ENCODE peak calls at places on chromosomes 12 and 14, in six cellular contexts. E, W, A, N, V and I are unnamed samples. For H3K27me3, the result is how much of the 10 kb centered on the place peaks cover.

GRCh38 chr14:67800743-67801142 is 15.6 kb downstream of the ZFYVE26 start:
- DNase-seq in N (no peak), A (no peak), W (no peak), E (no peak), V (no peak), I (no peak)

GRCh38 chr12:128823216-128823915 is 392 bp downstream of the SLC15A4 start:
- DNase-seq in V (peak), W (no peak), E (no peak), N (no peak), A (peak), I (peak)

GRCh38 chr14:91867316-91867988 is at the start of gene TC2N:
- DNase-seq in V (no peak), E (no peak), W (no peak), N (no peak), A (no peak), I (no peak)

GRCh38 chr12:84727964-84728363 is 184.6 kb downstream of the SLC6A15 start:
- DNase-seq in A (no peak), N (no peak), W (no peak), E (peak), V (peak), I (peak)

GRCh38 chr12:13443498-13443897 is 247.0 kb downstream of the EMP1 start:
- DNase-seq in E (no peak), A (no peak), V (no peak), N (no peak), W (no peak), I (no peak)

GRCh38 chr14:32507029-32507984 is 178.2 kb downstream of the AKAP6 start:
- DNase-seq in N (no peak), V (no peak), E (peak), A (no peak), W (no peak), I (peak)

GRCh38 chr14:101476931-101477553 is 84.3 kb upstream of the DIO3 start:
- DNase-seq in E (no peak), A (peak), N (no peak), V (peak), W (peak), I (peak)

GRCh38 chr14:64763801-64764511 is 59.7 kb downstream of the PLEKHG3 start:
- DNase-seq in V (peak), N (no peak), W (no peak), A (peak), E (peak), I (no peak)

GRCh38 chr12:117042171-117042809 is 56.9 kb downstream of the TESC start:
- DNase-seq in N (no peak), W (no peak), V (no peak), E (no peak), A (no peak), I (no peak)

DNA sequence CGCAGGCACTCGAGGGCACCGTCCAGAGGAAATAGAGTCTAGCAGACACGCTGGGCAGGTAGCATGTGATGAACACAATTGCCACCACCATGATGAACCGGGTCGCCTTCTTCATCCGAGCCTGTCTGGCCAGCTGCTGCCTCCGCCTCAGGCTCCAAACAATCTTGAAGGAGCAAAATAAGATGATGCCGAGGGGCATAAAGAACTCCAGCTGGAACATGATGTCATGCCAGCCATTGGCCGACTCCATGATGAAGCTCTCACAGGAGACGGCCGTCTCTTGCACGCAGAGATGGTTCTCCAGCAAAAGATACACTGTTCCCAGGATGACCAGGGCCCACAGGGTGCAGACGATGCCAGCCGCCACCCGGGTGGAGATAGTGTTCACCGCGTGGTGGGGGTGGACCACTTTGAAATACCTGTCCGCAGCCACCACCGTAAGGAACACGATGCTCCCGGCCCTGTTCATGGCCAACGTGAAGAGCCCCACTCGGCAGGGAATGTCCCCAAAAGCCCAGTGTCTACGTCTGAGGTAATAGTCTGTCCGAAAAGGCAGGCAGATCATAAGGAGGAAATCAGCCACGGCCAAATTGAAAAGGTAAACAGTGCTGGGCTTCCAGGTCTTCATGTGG is 945 bp downstream of the HCAR1 start:
- DNase-seq in V (no peak), W (no peak), A (peak), E (no peak), N (no peak), I (no peak)
- H3K4me3 ChIP-seq in V (no peak), W (no peak), A (no peak), E (peak), N (no peak), I (peak)

GRCh38 chr12:16681196-16681595 is 75.2 kb upstream of the LMO3 start:
- DNase-seq in W (no peak), V (no peak), A (no peak), E (no peak), N (no peak), I (no peak)
- H3K27me3 ChIP-seq in W (under half), V (under half), A (under half), E (under half), N (under half), I (under half)

GRCh38 chr12:51047655-51048540 is at the start of gene LETMD1:
- DNase-seq in E (peak), N (peak), V (peak), A (peak), W (peak), I (peak)

GRCh38 chr12:51048601-51049369 is 658 bp downstream of the LETMD1 start:
- DNase-seq in W (no peak), V (no peak), E (no peak), N (no peak), A (no peak), I (no peak)

GRCh38 chr12:51055060-51055459 is 6.9 kb downstream of the LETMD1 start:
- DNase-seq in V (no peak), E (no peak), N (no peak), A (no peak), W (no peak), I (no peak)

GRCh38 chr12:51051787-51052186 is 3.7 kb downstream of the LETMD1 start:
- DNase-seq in N (no peak), A (no peak), V (no peak), W (no peak), E (no peak), I (no peak)

DNA sequence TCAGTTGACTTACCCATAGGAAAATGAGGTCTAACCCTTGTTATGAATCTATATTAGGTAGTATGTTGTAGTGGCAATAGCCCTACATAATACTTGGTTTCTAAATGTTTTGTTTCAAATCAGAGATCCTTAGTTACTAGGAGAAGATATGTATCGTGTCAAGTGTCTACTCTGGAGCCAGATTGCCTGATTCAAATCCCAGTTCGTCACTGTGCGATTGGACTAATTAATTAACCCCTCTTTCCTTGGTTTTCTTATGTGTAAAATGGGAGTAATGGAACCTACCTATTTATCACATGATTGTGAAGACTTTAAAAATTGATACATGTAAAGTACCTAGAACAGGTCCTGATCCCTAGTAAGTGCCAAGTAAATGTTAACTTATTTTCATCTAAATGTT is 1.4 kb downstream of the LETMD1 start:
- DNase-seq in W (no peak), A (no peak), N (no peak), E (no peak), V (no peak), I (no peak)
- H3K4me3 ChIP-seq in W (no peak), A (no peak), N (peak), E (peak), V (peak), I (no peak)

GRCh38 chr12:51839310-51839943 is 9.1 kb downstream of the FIGNL2 start:
- DNase-seq in N (no peak), V (peak), W (no peak), A (no peak), E (no peak), I (no peak)

GRCh38 chr12:51838036-51838435 is 10.5 kb downstream of the FIGNL2 start:
- DNase-seq in N (no peak), A (no peak), W (no peak), E (no peak), V (no peak), I (no peak)

GRCh38 chr12:51838762-51839161 is 9.8 kb downstream of the FIGNL2 start:
- DNase-seq in V (no peak), E (no peak), A (no peak), W (no peak), N (no peak), I (no peak)

GRCh38 chr12:51837286-51837685 is 11.2 kb downstream of the FIGNL2 start:
- DNase-seq in E (no peak), W (no peak), A (no peak), N (no peak), V (no peak), I (no peak)

GRCh38 chr12:51840966-51841365 is 7.6 kb downstream of the FIGNL2 start:
- DNase-seq in V (no peak), A (no peak), E (no peak), N (no peak), W (no peak), I (no peak)
- H3K27me3 ChIP-seq in V (under half), A (under half), E (half or more), N (under half), W (under half), I (under half)

DNA sequence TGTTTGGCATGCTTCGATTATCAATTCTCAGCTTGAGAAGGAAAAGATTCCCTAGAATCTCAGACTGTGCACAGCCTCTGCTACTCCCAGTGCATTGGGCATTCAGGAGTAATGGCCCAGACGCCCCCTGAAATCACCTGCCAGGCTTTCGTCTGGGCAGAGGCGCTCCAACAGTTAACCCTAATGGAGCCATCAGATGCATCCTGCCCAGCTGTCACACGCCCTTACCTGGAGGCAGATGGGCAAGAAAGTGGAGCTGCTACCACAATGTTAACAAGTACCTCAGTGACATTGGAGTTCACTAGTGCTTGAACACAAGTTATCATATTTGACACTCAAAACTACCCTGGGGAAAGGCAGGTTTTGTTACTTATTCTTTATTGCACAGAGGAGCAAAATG is 957 bp upstream of the LRP6 start:
- DNase-seq in N (no peak), A (no peak), V (peak), W (no peak), E (no peak), I (no peak)
- H3K4me3 ChIP-seq in N (peak), A (peak), V (peak), W (peak), E (peak), I (peak)

GRCh38 chr12:501722-502447 is 42.1 kb downstream of the B4GALNT3 start:
- DNase-seq in W (no peak), N (no peak), V (no peak), A (no peak), E (no peak), I (no peak)
- H3K27me3 ChIP-seq in W (under half), N (under half), V (under half), A (under half), E (half or more), I (under half)

DNA sequence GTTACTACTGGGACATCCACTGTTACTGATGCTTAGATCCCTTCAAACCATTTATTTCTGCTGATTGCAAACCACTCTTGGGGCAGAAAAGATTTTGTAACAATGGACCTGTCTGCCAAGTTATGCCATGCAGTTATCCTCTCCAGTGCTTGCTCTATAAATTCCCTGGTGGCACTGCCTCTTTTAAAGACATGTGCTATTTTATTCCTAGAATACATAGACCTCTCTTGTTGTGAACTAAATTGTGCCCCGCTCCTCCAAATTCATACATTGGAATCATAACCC is 708.6 kb upstream of the FOXG1 start:
- DNase-seq in A (no peak), N (no peak), W (no peak), V (no peak), E (peak), I (no peak)
- H3K4me3 ChIP-seq in A (no peak), N (no peak), W (no peak), V (no peak), E (peak), I (no peak)

GRCh38 chr12:53170245-53170644 is 10.3 kb upstream of the ZNF740 start:
- DNase-seq in V (no peak), W (no peak), A (no peak), N (no peak), E (no peak), I (no peak)
- H3K27me3 ChIP-seq in V (half or more), W (under half), A (under half), N (under half), E (under half), I (under half)

DNA sequence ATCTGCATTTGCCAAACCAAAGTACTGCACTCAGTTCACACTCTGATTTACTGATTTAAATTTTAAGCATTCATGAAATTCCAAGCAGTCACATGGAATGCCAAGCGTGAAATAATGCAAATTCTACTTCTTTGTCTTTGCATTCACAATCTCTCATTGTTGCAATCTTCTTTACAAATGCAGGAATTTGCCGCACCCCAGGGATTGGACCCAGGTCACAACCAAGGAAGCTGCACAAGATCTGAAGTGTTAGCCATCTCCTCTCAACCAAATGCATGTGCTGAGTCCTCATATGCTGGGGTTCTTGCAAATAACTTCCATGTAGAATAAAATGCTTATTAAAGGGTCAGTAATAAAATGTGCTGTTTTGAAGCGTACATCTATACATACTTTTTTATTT is 72.0 kb downstream of the TUNAR start:
- DNase-seq in V (peak), W (no peak), A (no peak), N (no peak), E (no peak), I (no peak)
- H3K4me3 ChIP-seq in V (no peak), W (no peak), A (no peak), N (no peak), E (no peak), I (no peak)